ENCODE peak calls at places on chromosomes 13 and 19, in five cellular contexts. One of them, this sample, is unnamed.

GRCh38 chr13:98460519-98460918 is 116.4 kb downstream of the STK24 start:
- DNase-seq in heart right ventricle: no peak
- DNase-seq in effector CD8-positive, alpha-beta T cell: no peak
- DNase-seq in heart left ventricle: no peak
- DNase-seq in ovary: no peak
- DNase-seq in this sample: no peak

GRCh38 chr13:110478405-110479214 is 82.9 kb downstream of the RAB20 start:
- DNase-seq in heart right ventricle: no peak
- DNase-seq in effector CD8-positive, alpha-beta T cell: no peak
- DNase-seq in heart left ventricle: peak
- DNase-seq in ovary: no peak
- DNase-seq in this sample: no peak

GRCh38 chr13:92317066-92317465 is 909.5 kb upstream of the GPC6 start:
- DNase-seq in heart right ventricle: no peak
- DNase-seq in effector CD8-positive, alpha-beta T cell: no peak
- DNase-seq in heart left ventricle: no peak
- DNase-seq in ovary: no peak
- DNase-seq in this sample: no peak

GRCh38 chr19:54017266-54017665 is 25.8 kb downstream of the CACNG6 start:
- DNase-seq in heart right ventricle: no peak
- DNase-seq in effector CD8-positive, alpha-beta T cell: no peak
- DNase-seq in heart left ventricle: no peak
- DNase-seq in ovary: no peak
- DNase-seq in this sample: no peak

GRCh38 chr13:83215627-83216026 is 666.6 kb downstream of the SLITRK1 start:
- DNase-seq in heart right ventricle: no peak
- DNase-seq in effector CD8-positive, alpha-beta T cell: no peak
- DNase-seq in heart left ventricle: no peak
- DNase-seq in ovary: no peak
- DNase-seq in this sample: no peak

GRCh38 chr19:11414544-11414943 is 4.6 kb downstream of the RGL3 start:
- DNase-seq in heart right ventricle: no peak
- DNase-seq in effector CD8-positive, alpha-beta T cell: no peak
- DNase-seq in heart left ventricle: no peak
- DNase-seq in ovary: no peak
- DNase-seq in this sample: no peak

GRCh38 chr19:1954547-1954946 is 13.6 kb downstream of the CSNK1G2 start:
- DNase-seq in heart right ventricle: no peak
- DNase-seq in effector CD8-positive, alpha-beta T cell: no peak
- DNase-seq in heart left ventricle: no peak
- DNase-seq in ovary: no peak
- DNase-seq in this sample: no peak

GRCh38 chr13:51495300-51495699 is 42.5 kb upstream of the INTS6 start:
- DNase-seq in heart right ventricle: no peak
- DNase-seq in effector CD8-positive, alpha-beta T cell: no peak
- DNase-seq in heart left ventricle: no peak
- DNase-seq in ovary: no peak
- DNase-seq in this sample: no peak

GRCh38 chr19:7904074-7905020 is 670 bp downstream of the MAP2K7 start:
- DNase-seq in heart right ventricle: no peak
- DNase-seq in effector CD8-positive, alpha-beta T cell: peak
- DNase-seq in heart left ventricle: peak
- DNase-seq in ovary: peak
- DNase-seq in this sample: peak

GRCh38 chr19:23071087-23071511 is 45.7 kb upstream of the ZNF730 start:
- DNase-seq in heart right ventricle: peak
- DNase-seq in effector CD8-positive, alpha-beta T cell: no peak
- DNase-seq in heart left ventricle: peak
- DNase-seq in ovary: peak
- DNase-seq in this sample: peak